ENCODE peak calls at places on chromosomes 1 and 21, in ten cellular contexts. K is fibroblast of lung, T is mesendoderm, Z is mammary epithelial cell, F is neural progenitor cell, W is keratinocyte, J is osteoblast, Q is OCI-LY7, A is hepatocyte, B is H1. P is an unnamed sample.

GRCh38 chr1:246769306-246769705 is 45.1 kb downstream of the SCCPDH start:
- DNase-seq in Q (no peak), W (peak; percentile 71), A (no peak), F (no peak), Z (peak; percentile 66), J (peak; percentile 72), T (no peak), K (peak; percentile 79), B (no peak), P (no peak)

GRCh38 chr21:33121715-33122475 is 52.0 kb downstream of the OLIG1 start:
- DNase-seq in W (no peak), Q (peak; percentile 56), K (peak; percentile 27), J (no peak), T (peak; percentile 85), B (no peak), A (no peak), F (peak; percentile 58), Z (peak; percentile 12), P (no peak)

GRCh38 chr21:36355071-36355680 is 30.0 kb upstream of the CHAF1B start:
- DNase-seq in F (no peak), A (no peak), T (no peak), K (no peak), W (no peak), Z (no peak), J (no peak), B (no peak), Q (no peak), P (no peak)

GRCh38 chr1:240152611-240153297 is 61.1 kb downstream of the FMN2 start:
- DNase-seq in T (no peak), F (no peak), W (no peak), K (peak; percentile 34), Z (no peak), B (no peak), Q (no peak), J (peak; percentile 38), A (no peak), P (no peak)

GRCh38 chr1:242747233-242747632 is 222.7 kb upstream of the PLD5 start:
- DNase-seq in Z (no peak), A (no peak), F (no peak), J (no peak), K (no peak), B (no peak), Q (no peak), T (no peak), W (no peak), P (no peak)

GRCh38 chr1:220099826-220100225 is 5.9 kb downstream of the IARS2 start:
- DNase-seq in W (no peak), Z (no peak), F (no peak), J (no peak), A (no peak), B (no peak), T (no peak), Q (no peak), K (no peak), P (no peak)

GRCh38 chr1:200332716-200333115 is 77.1 kb downstream of the ZNF281 start:
- DNase-seq in Z (no peak), J (peak; percentile 74), W (no peak), B (no peak), K (peak; percentile 78), A (no peak), T (peak; percentile 56), F (no peak), Q (no peak), P (no peak)

GRCh38 chr21:34908424-34909055 is 140.6 kb downstream of the RUNX1 start:
- DNase-seq in J (no peak), Z (no peak), F (no peak), B (no peak), W (no peak), K (no peak), Q (no peak), A (peak; percentile 61), T (peak; percentile 89), P (peak; percentile 82)

GRCh38 chr1:180168786-180169640 is 14.3 kb downstream of the QSOX1 start:
- DNase-seq in B (no peak), Q (peak; percentile 53), J (peak; percentile 77), W (no peak), F (peak; percentile 68), K (no peak), Z (no peak), T (peak; percentile 83), A (peak; percentile 69), P (peak; percentile 68)

GRCh38 chr1:176789571-176790090 is 326.7 kb downstream of the PAPPA2 start:
- DNase-seq in B (no peak), W (no peak), Q (no peak), J (no peak), T (peak; percentile 77), A (no peak), F (no peak), Z (peak; percentile 26), K (peak; percentile 28), P (no peak)

GRCh38 chr1:26237230-26237966 is 3.4 kb downstream of the CEP85 start:
- DNase-seq in K (peak; percentile 66), A (no peak), T (no peak), Z (peak; percentile 26), W (no peak), F (no peak), J (peak; percentile 73), B (no peak), Q (no peak), P (peak; percentile 46)

GRCh38 chr1:42765832-42766722 is 751 bp downstream of the P3H1 start:
- DNase-seq in Z (peak; percentile 60), Q (peak; percentile 58), F (peak; percentile 82), K (peak; percentile 84), T (peak; percentile 89), B (no peak), W (no peak), A (peak; percentile 83), J (peak; percentile 90), P (no peak)

GRCh38 chr1:211928993-211929637 is 98.6 kb upstream of the LPGAT1 start:
- DNase-seq in A (peak; percentile 77), F (no peak), B (no peak), J (no peak), W (no peak), K (no peak), Q (no peak), T (peak; percentile 43), Z (peak; percentile 44), P (peak; percentile 83)

GRCh38 chr1:173853074-173853473 is 14.7 kb downstream of the GAS5 start:
- DNase-seq in K (peak; percentile 83), J (no peak), Q (no peak), T (peak; percentile 99), Z (no peak), A (peak; percentile 30), W (no peak), B (no peak), F (peak; percentile 61), P (no peak)

GRCh38 chr1:74395492-74395891 is 116.9 kb downstream of the LRRC53 start:
- DNase-seq in B (no peak), T (no peak), K (peak; percentile 27), A (no peak), Z (no peak), W (no peak), Q (no peak), F (no peak), J (no peak), P (no peak)

GRCh38 chr1:29861446-29861845 is 625.1 kb downstream of the PTPRU start:
- DNase-seq in F (no peak), B (no peak), K (no peak), Z (no peak), A (no peak), W (no peak), Q (no peak), T (no peak), J (no peak), P (no peak)

GRCh38 chr1:19869929-19870328 is 12.3 kb upstream of the OTUD3 start:
- DNase-seq in Z (no peak), Q (no peak), K (peak; percentile 65), T (peak; percentile 52), W (no peak), J (peak; percentile 54), A (peak; percentile 39), F (no peak), B (no peak), P (no peak)

GRCh38 chr1:167138703-167139102 is 44.8 kb downstream of the STYXL2 start:
- DNase-seq in B (no peak), A (no peak), W (no peak), T (no peak), Q (no peak), Z (no peak), J (no peak), F (no peak), K (no peak), P (no peak)
- H3K79me2 ChIP-seq in B (no peaks in the 10 kb centered on the region), A (no peaks in the 10 kb centered on the region), W (no peaks in the 10 kb centered on the region), T (no peaks in the 10 kb centered on the region), Q (no peaks in the 10 kb centered on the region), Z (no peaks in the 10 kb centered on the region), J (no peaks in the 10 kb centered on the region), F (no peaks in the 10 kb centered on the region), K (no peaks in the 10 kb centered on the region), P (no peaks in the 10 kb centered on the region)

DNA sequence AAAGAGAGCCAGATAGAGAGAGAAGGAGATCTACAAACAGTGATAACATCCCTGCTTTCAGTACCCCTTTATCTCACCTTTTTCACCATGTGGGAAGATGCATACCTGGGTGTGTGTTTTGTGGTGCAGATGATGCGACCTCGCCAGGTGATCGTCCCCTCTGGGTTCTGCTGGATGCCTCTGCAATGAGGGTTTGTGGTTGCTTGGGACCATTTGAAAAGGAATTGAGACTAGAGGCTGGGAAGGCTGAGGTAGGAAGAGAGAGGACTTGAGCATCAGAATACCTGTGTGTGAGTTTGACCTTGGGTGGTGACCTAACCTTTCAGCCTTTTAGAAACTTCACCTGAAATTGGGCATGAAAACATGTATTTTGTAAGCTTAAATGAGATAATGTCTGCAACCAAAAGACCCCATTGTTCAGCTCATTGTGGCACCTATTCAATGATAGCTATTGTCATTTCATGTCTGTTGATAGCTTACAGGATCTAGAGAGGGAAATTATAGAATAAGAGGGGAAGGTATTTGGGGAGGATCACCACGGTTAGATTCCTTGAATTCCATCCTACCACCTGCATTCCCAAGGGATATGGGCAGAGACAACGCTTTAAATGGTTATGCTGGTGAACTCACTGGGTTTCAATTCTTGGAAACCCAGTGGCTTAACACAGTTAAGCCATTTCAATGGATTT is 125.7 kb downstream of the IGSF21 start:
- DNase-seq in W (no peak), K (no peak), Q (no peak), Z (no peak), F (no peak), B (peak; percentile 50), T (peak; percentile 66), A (no peak), J (no peak), P (no peak)
- H3K27ac ChIP-seq in W (no peak overlapping the region), K (no peak overlapping the region), Q (no peak overlapping the region), Z (no peak overlapping the region), F (no peak overlapping the region), B (peak overlapping the region; percentile 73), T (no peak overlapping the region), A (no peak overlapping the region), J (no peak overlapping the region), P (no peak overlapping the region)

GRCh38 chr1:28264897-28265296 is 5.6 kb downstream of the SESN2 start:
- DNase-seq in F (no peak), A (no peak), Q (no peak), Z (no peak), W (no peak), J (no peak), T (no peak), K (no peak), B (no peak), P (no peak)
- H3K79me2 ChIP-seq in F (peaks cover 92% of the 10 kb centered on the region), A (peaks cover 100% of the 10 kb centered on the region), Q (peaks cover 52% of the 10 kb centered on the region), Z (peaks cover 98% of the 10 kb centered on the region), W (peaks cover 91% of the 10 kb centered on the region), J (peaks cover 98% of the 10 kb centered on the region), T (peaks cover 76% of the 10 kb centered on the region), K (peaks cover 83% of the 10 kb centered on the region), B (peaks cover 97% of the 10 kb centered on the region), P (peaks cover 93% of the 10 kb centered on the region)

DNA sequence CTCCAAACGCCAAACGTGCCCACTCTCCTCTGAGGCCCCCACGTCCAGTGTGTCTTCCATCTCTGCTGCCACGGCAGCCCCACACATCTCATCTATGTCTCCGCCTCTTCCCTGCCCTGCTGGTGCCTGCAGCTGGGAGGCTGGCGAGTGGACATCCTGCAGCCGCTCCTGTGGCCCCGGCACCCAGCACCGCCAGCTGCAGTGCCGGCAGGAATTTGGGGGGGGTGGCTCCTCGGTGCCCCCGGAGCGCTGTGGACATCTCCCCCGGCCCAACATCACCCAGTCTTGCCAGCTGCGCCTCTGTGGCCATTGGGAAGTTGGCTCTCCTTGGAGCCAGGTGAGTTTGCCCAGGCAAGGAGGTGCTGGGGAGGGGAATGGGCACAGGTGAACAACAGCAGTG is 8.6 kb downstream of the ADAMTSL4 start:
- DNase-seq in K (no peak), T (no peak), Q (no peak), J (peak; percentile 34), B (no peak), W (no peak), Z (no peak), F (no peak), A (no peak), P (no peak)
- H3K27ac ChIP-seq in K (no peak overlapping the region), T (no peak overlapping the region), Q (no peak overlapping the region), J (no peak overlapping the region), B (no peak overlapping the region), W (no peak overlapping the region), Z (no peak overlapping the region), F (no peak overlapping the region), A (no peak overlapping the region), P (no peak overlapping the region)

P was measured in PC-9.